ENCODE peak calls at places on chromosomes 6 and 20, in four cellular contexts. W is HCT116, Q is NT2/D1, A is SK-N-SH. V is an unnamed sample.

GRCh38 chr20:22946594-22946993 is 88.5 kb upstream of the SSTR4 start:
- DNase-seq in Q (no peak), A (no peak), W (no peak), V (no peak)

GRCh38 chr6:138785092-138785491 is 10.8 kb upstream of the ECT2L start:
- DNase-seq in W (no peak), A (no peak), Q (no peak), V (no peak)

GRCh38 chr6:50025258-50025657 is 3.5 kb upstream of the DEFB110 start:
- DNase-seq in W (no peak), Q (no peak), A (no peak), V (no peak)

GRCh38 chr20:63739129-63740069 is at the start of gene SLC2A4RG:
- DNase-seq in W (no peak), Q (no peak), A (peak), V (peak)

GRCh38 chr20:63968928-63969760 is 586 bp downstream of the ZNF512B start:
- DNase-seq in Q (no peak), W (no peak), A (peak), V (peak)

GRCh38 chr6:140437619-140438345 is 1063.3 kb upstream of the CITED2 start:
- DNase-seq in Q (no peak), A (no peak), W (no peak), V (no peak)

GRCh38 chr20:33830371-33830770 is 19.2 kb downstream of the CHMP4B start:
- DNase-seq in Q (no peak), A (no peak), W (no peak), V (no peak)

GRCh38 chr6:34484899-34485298 is 19.0 kb downstream of the PACSIN1 start:
- DNase-seq in Q (no peak), A (no peak), W (peak), V (no peak)

GRCh38 chr20:34585019-34585418 is 26.5 kb downstream of the MAP1LC3A start:
- DNase-seq in W (no peak), Q (no peak), A (no peak), V (no peak)

GRCh38 chr20:48800227-48800626 is 27.6 kb downstream of the PREX1 start:
- DNase-seq in W (no peak), A (peak), Q (no peak), V (no peak)

GRCh38 chr6:92180090-92180489 is 1239.3 kb downstream of the EPHA7 start:
- DNase-seq in Q (no peak), W (no peak), A (no peak), V (no peak)

GRCh38 chr6:89986650-89987074 is 92.4 kb downstream of the GJA10 start:
- DNase-seq in Q (no peak), A (no peak), W (no peak), V (no peak)

GRCh38 chr6:34237722-34238506 is 1.2 kb downstream of the HMGA1 start:
- DNase-seq in Q (no peak), W (no peak), A (peak), V (peak)

GRCh38 chr6:148520109-148520841 is 177.6 kb downstream of the SASH1 start:
- DNase-seq in A (no peak), W (no peak), Q (no peak), V (no peak)

GRCh38 chr6:6712979-6713514 is 124.5 kb downstream of the LY86 start:
- DNase-seq in W (no peak), Q (no peak), A (no peak), V (no peak)

GRCh38 chr6:6709106-6709505 is 120.6 kb downstream of the LY86 start:
- DNase-seq in A (no peak), W (no peak), Q (no peak), V (no peak)

GRCh38 chr6:6712258-6712978 is 123.9 kb downstream of the LY86 start:
- DNase-seq in Q (no peak), W (peak), A (no peak), V (no peak)

GRCh38 chr6:6713660-6714446 is 125.3 kb downstream of the LY86 start:
- DNase-seq in W (no peak), A (peak), Q (no peak), V (no peak)

GRCh38 chr6:6711832-6712231 is 123.3 kb downstream of the LY86 start:
- DNase-seq in A (no peak), W (no peak), Q (no peak), V (no peak)
- TF ChIP-seq YY1 in A (no peak), W (no peak), Q (no peak), V (no peak)

DNA sequence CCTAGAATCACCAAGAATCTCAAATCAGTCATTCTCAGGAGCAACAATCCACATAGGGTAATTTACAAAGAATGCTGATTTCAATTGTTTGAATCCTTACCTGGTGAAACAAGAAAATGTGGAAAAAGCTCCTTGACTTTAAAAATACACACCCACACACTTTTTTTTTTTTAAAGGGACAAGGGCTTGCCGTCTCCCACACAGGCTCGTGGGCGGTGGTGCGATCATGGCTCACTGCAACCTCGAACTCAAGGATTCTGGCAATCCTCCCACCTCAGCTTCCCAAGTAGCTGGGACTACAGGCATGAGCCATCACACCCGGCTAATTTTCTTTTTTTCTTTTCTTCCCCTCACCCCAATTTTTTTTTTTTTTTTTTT is 30.7 kb downstream of the PARD6B start:
- DNase-seq in Q (no peak), A (no peak), W (no peak), V (no peak)
- TF ChIP-seq YY1 in Q (no peak), A (no peak), W (no peak), V (no peak)

DNA sequence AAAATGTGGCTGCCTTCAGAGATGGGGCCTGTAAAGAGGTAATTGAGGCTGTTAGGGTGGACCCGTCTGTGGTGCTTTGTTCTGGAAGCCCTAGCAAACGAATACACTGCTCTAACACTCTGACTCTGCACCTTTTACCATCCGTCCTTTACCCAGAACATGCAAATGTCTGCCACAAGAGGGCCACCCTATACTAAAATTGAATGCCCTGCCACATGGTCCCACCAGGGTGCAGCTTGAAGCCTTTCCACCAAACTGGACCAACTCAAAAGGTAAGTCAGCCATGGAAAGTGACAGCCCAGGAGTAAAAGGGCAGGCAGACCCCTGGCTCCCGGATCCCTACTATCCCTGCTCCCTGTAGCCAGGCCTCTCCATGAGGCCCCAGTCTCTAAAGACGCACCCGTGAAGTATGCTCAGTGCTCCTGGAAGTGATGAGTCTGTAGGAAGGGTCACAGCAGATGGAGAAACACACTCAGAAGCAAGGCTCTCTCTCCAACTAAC is 5.8 kb upstream of the BFSP1 start:
- DNase-seq in W (peak), Q (peak), A (peak), V (peak)
- TF ChIP-seq YY1 in W (peak), Q (no peak), A (no peak), V (peak)

DNA sequence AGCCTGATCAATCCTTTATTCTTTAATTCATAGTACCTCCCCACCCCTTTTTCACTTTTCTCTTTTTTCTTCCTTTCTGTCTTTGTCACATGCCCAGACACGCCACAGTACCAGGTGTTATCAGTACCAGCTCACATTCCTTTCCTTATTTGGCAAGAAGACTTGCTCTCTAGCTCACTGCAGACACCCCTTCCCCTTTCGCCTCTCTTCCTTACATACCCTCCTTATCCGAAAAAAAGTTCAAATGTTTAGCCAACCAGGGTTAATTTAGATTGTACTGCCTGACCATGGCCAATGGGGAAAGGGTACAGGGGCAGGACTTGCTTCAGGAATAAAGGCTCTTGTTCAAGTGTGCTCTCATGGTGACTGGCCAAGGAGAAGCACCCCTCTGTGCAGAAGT is 9.3 kb upstream of the SIRPB2 start:
- DNase-seq in W (no peak), A (no peak), Q (peak), V (no peak)
- TF ChIP-seq YY1 in W (no peak), A (no peak), Q (no peak), V (no peak)

DNA sequence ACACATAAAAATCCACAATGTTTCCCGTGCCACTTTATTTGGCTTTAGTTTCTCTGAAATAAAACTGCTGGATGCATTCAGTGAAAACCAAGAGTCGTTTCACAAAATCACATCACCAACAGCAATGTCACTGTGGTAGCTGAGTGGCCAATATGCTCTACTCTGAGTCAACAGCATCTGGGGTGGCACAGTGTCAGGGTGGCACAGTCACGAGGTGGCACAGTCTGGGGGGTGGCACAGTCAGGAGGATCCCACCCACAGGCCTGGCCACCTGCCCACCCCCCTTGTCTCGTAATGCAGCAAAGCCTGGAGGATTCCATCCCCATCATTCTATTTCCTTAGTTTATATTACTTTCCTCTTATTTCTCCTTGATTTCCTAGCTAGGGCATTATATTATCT is 87.0 kb downstream of the ANKRD60 start:
- DNase-seq in A (no peak), W (no peak), Q (no peak), V (no peak)
- TF ChIP-seq YY1 in A (no peak), W (no peak), Q (no peak), V (no peak)

DNA sequence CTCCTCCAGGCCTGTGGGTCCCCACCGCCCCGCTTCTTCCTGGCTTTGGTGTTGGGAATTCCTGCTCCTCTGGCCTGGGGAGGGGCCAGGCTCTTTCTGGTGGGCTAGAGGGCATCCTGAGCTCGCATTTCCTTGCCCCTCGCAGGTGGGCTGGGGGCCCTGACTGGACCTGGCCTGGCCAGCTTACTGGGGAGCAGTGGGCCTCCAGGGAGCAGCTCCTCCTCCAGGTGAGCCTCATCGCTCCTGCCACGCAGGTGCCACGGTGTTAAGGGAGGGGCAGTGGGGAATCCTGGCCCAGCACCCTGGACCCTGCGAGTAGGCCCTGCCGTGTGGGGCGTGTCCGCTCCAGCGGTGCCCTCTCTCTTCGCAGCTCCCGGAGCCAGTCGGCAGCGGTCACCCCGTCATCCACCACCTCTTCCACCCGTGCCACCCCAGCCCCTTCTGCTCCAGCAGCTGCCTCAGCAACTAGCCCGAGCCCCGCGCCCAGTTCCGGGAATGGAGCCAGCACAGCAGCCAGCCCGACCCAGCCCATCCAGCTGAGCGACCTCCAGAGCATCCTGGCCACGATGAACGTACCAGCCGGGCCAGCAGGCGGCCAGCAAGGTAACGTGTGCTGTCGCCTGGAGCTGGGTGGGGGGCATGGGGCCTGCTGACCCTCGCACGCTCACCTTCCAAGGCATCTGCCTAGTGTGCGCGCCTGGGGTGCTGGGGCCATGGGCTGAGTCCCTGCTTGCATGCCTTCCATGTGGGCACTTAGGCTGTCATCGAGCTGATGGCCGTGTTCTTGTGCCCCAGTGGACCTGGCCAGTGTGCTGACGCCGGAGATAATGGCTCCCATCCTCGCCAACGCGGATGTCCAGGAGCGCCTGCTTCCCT is 4.7 kb downstream of the ADRM1 start:
- DNase-seq in W (no peak), Q (no peak), A (no peak), V (no peak)
- TF ChIP-seq YY1 in W (no peak), Q (no peak), A (no peak), V (no peak)

GRCh38 chr20:10263385-10264165 is 44.9 kb downstream of the SNAP25 start:
- DNase-seq in Q (no peak), W (no peak), A (no peak), V (no peak)
- TF ChIP-seq YY1 in Q (no peak), W (no peak), A (no peak), V (no peak)

GRCh38 chr20:20712004-20712473 is 405 bp downstream of the RALGAPA2 start:
- DNase-seq in Q (no peak), W (no peak), A (no peak), V (no peak)
- TF ChIP-seq YY1 in Q (no peak), W (no peak), A (no peak), V (no peak)

GRCh38 chr6:44228433-44228832 is 5.0 kb downstream of the SLC29A1 start:
- DNase-seq in Q (no peak), W (no peak), A (no peak), V (no peak)
- TF ChIP-seq YY1 in Q (no peak), W (no peak), A (no peak), V (no peak)

DNA sequence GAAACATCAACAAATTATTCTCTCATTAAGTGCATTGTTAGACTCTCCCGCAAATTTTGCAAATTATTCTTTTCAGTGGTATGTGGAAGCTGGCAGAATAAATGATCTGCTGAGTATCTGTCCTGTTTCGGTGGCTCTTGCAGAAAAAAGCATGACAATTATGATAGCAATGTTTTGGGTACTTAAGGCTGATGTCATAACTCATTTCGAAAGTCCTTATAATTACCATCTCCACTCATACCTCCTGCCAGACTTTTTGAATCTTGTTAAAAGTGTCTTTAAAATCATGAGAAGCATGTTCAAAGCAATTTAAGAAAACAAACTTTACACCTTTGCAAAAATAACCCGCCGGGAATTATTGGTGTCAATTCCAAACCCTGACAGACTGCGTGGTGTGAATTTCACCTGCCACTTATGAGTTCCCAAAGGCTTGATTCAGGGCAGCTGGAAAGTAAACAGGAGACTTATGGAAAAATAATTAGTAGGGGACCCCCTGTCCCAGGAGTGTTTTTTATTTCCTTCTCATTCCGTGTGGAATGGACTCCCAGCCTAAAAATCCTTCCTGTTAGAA is 87.6 kb upstream of the E2F3 start:
- DNase-seq in Q (no peak), A (no peak), W (no peak), V (no peak)
- TF ChIP-seq YY1 in Q (no peak), A (no peak), W (no peak), V (no peak)